ENCODE peak calls at places on chromosomes 12 and 14, in seven cellular contexts. F is sigmoid colon; Z is suprapubic skin; T is NT2/D1; N is CD4-positive, CD25-positive, alpha-beta regulatory T cell; R is heart right ventricle; C is IMR-90. E is an unnamed sample. For H3K27me3 and H3K9me3, the result is how much of the 10 kb centered on the place peaks cover.

GRCh38 chr12:127340381-127340780 is 926.6 kb upstream of the TMEM132C start:
- DNase-seq in N (no peak), C (no peak), Z (no peak), T (no peak), F (no peak), R (no peak), E (no peak)

GRCh38 chr12:124036117-124037109 is 63.4 kb downstream of the ZNF664 start:
- DNase-seq in F (no peak), R (peak), Z (no peak), N (peak), T (peak), C (peak), E (peak)

GRCh38 chr14:46063872-46064271 is 587.7 kb downstream of the RPL10L start:
- DNase-seq in F (no peak), N (no peak), C (no peak), Z (no peak), R (no peak), T (no peak), E (no peak)

GRCh38 chr12:21336656-21337055 is 1.9 kb upstream of the SLCO1A2 start:
- DNase-seq in Z (no peak), R (no peak), N (no peak), T (no peak), F (no peak), C (no peak), E (no peak)

GRCh38 chr12:22230280-22230794 is 104.2 kb downstream of the ST8SIA1 start:
- DNase-seq in Z (no peak), C (peak), N (no peak), T (no peak), F (no peak), R (no peak), E (no peak)

GRCh38 chr14:64707661-64708060 is 3.4 kb downstream of the PLEKHG3 start:
- DNase-seq in R (no peak), N (no peak), T (no peak), C (peak), F (peak), Z (peak), E (peak)

GRCh38 chr12:114916124-114916523 is 232.1 kb upstream of the TBX3 start:
- DNase-seq in Z (no peak), F (no peak), R (no peak), T (no peak), C (peak), N (no peak), E (peak)

GRCh38 chr14:100359881-100360280 is 36.7 kb downstream of the SLC25A47 start:
- DNase-seq in Z (no peak), R (no peak), F (no peak), T (no peak), C (no peak), N (no peak), E (no peak)

GRCh38 chr12:125403145-125403789 is 338.0 kb downstream of the AACS start:
- DNase-seq in C (peak), R (no peak), N (no peak), F (no peak), T (peak), Z (no peak), E (peak)

GRCh38 chr14:65223636-65224035 is 121.3 kb upstream of the MAX start:
- DNase-seq in F (no peak), C (no peak), Z (no peak), T (no peak), R (no peak), N (no peak), E (no peak)

GRCh38 chr14:93926873-93927571 is at the start of gene FAM181A:
- DNase-seq in Z (no peak), C (no peak), T (no peak), R (no peak), F (no peak), N (no peak), E (no peak)

GRCh38 chr14:55807059-55807499 is 227.1 kb downstream of the KTN1 start:
- DNase-seq in N (peak), C (peak), T (no peak), Z (peak), R (peak), F (peak), E (peak)

GRCh38 chr12:81450920-81451739 is 308.0 kb downstream of the PPFIA2 start:
- DNase-seq in F (no peak), Z (no peak), N (no peak), T (peak), C (peak), R (no peak), E (peak)

DNA sequence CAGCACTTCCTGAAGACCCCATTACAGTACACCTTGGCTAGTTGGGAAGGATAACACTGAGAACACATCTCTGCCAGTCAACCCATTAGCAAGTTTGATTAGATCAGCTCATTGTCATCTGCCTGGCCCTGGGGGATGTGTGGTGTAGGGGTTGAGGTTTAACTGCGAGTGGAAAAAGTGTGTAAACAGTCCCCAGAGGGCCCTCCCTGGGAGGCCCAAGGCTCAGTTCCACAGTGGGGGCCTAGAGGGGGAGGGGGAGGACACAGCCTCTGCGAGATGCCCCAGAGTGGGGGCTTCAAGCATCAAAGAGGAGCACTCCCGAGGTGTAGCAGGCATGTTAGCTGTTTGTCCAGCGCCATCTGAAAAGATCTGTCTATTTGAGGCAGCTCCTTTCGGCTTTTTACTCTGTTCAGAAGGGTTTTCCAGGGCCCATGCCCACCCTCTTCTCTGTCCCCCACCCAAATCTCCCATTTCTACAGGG is 344 bp downstream of the LPAR5 start:
- DNase-seq in F (no peak), Z (no peak), R (no peak), C (no peak), N (no peak), T (no peak), E (no peak)
- H3K4me3 ChIP-seq in F (no peak), Z (peak), R (peak), C (no peak), N (peak), T (no peak), E (no peak)

GRCh38 chr12:3597526-3598210 is 106.7 kb downstream of the PRMT8 start:
- DNase-seq in R (no peak), T (no peak), Z (no peak), N (no peak), C (no peak), F (peak), E (no peak)
- H3K27me3 ChIP-seq in R (under half), T (under half), Z (under half), N (under half), C (under half), F (under half), E (under half)

DNA sequence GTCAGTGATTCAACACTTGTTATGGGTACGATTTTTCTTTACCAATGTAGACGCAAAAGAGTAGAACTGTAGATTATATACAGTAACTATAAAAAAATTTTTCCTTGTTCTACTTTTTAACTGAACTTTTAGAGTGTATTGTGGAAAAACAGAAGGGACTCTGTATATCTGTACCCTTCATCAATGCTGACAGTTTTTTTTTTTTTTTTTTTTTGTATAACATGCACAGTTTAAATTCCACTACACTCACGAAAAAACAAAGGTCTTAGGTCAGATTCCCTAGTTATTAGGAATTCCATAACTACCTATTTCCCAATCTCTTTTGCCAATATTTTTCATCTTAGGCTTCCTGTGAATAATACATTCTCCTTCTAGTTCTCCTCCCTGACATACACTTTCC is 6.4 kb downstream of the DDHD1 start:
- DNase-seq in Z (no peak), N (no peak), R (no peak), F (no peak), T (no peak), C (no peak), E (no peak)
- H3K9me3 ChIP-seq in Z (under half), N (under half), R (under half), F (under half), T (under half), C (under half), E (under half)

DNA sequence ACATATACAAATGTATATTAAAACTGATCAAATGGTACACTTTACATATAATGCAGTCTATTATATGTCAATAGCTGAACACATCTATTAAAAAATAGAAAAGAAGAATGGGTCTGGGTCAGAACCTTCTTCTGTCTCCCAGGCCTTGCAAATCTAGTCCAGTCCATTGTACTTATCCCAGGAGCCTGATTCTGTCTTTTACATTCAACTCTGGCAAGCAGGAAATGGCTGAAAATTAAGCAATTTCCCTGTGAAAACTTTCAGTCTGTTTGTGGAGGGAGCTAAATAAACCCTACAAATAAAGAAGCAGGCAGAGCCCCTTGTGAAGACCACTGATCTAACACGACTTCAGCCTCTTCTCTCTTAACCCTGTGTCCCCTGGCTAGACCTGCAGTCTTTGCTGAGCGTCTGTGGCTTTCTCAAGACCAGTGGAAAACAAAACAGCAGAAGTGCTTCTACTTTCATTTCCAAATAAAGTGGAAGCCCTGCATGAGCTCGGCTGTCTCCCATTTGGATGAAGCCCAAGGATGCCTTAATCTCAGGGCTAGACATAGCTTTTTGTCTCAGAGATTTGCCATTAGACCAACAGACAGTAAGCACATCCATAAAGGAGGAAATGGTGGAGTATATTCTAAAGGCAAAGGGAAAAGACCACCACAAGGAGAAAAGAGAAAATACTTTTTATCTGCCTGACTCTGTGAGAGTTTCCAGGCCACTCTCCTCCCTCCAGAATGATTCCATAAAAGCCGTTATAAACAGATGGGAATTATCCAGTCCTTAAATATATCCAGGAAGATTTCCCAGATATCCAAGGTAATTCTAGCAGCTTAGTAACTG is 48.2 kb downstream of the CRACR2A start:
- DNase-seq in F (no peak), T (no peak), C (peak), N (no peak), Z (no peak), R (no peak), E (no peak)
- H3K4me3 ChIP-seq in F (peak), T (no peak), C (peak), N (no peak), Z (no peak), R (peak), E (no peak)

DNA sequence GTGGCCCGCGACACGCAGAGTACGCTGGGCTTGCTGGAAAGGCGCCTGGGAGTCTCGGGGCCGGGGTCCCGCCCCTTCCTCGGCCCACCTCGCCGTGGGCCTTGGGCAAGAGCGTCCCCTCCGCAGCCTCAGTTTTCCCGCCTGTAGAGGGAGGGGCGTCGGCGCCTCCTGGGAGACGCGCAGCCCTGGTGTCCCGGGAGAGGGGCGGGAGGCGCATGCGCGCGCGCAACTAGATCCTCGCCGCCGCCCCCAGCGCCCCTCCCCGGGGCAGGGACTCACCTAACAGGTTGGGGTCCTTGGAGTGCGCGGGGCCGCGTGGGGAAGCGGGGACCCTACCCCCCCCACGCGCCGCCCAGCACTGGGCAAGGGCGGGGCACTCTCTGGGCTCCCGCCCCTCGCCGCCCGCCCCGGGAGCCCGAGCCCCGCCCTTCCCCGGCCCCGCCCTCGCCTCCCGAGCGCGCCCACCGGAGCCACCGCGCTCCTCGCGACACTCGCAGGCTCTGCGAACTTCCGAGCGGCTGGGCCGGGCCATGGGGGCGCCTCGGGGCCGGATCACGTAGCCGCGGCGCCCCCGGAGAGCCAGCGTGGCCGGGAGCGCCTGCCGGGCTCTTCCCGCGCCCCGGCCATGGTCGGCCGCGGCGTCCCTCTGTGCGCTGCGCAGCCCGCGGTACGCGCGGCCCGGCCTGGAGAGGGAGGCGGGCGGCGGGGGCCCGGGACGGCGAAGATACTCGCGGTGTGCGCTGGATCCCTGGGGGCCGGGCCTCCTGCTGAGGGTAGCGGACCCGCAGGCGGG is at the start of gene KIF26A:
- DNase-seq in N (no peak), C (no peak), T (peak), Z (peak), F (peak), R (peak), E (peak)
- H3K27me3 ChIP-seq in N (under half), C (under half), T (under half), Z (half or more), F (half or more), R (under half), E (under half)

DNA sequence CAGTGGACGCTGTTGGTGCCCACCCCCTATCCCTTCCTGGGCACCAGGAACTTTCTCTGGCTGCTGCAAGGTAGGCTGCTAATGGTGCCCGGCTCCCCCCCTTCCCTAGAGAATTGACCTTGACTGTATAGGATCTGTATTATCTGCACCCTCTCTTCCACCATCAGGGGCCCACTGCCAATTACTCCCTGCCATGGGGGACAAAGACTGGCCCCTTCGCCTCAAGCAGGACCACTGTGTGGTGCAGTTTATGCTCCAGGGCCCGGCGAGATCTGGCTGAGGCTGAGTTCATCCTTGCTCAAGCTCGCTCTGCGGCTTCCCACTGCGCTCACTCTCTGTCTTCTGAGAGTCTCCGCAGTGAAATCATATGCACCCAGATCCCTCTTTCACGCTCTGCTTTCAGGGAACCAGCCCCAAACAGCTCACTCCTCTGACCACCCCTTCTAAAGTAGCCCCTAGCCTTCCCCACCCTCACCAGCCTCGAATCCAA is 95.2 kb downstream of the LGMN start:
- DNase-seq in C (no peak), F (no peak), N (no peak), R (no peak), T (no peak), Z (no peak), E (no peak)
- H3K9me3 ChIP-seq in C (under half), F (under half), N (under half), R (under half), T (under half), Z (under half), E (under half)

GRCh38 chr12:130832561-130833209 is 6.4 kb downstream of the STX2 start:
- DNase-seq in R (no peak), T (no peak), F (no peak), Z (peak), C (peak), N (no peak), E (peak)
- H3K4me3 ChIP-seq in R (no peak), T (no peak), F (no peak), Z (no peak), C (no peak), N (no peak), E (no peak)

E was measured in cardiac muscle cell.